ENCODE peak calls at places on chromosomes 3 and 15, in seven cellular contexts. One of them, this sample, is unnamed.

GRCh38 chr3:194162817-194163584 is 27.1 kb downstream of the HES1 start:
- DNase-seq in fibroblast of mammary gland: no peak
- DNase-seq in cardiac muscle cell: no peak
- DNase-seq in breast epithelium: no peak
- DNase-seq in fibroblast of villous mesenchyme: no peak
- DNase-seq in A549: no peak
- DNase-seq in psoas muscle: no peak
- DNase-seq in this sample: no peak

GRCh38 chr3:104437891-104438290 is 928.8 kb upstream of the ALCAM start:
- DNase-seq in fibroblast of mammary gland: peak; percentile 51
- DNase-seq in breast epithelium: no peak
- DNase-seq in psoas muscle: no peak
- DNase-seq in cardiac muscle cell: peak; percentile 68
- DNase-seq in A549: no peak
- DNase-seq in fibroblast of villous mesenchyme: peak; percentile 2
- DNase-seq in this sample: peak; percentile 63

GRCh38 chr3:33789183-33789954 is 9.1 kb upstream of the PDCD6IP start:
- DNase-seq in fibroblast of villous mesenchyme: no peak
- DNase-seq in A549: no peak
- DNase-seq in breast epithelium: no peak
- DNase-seq in cardiac muscle cell: no peak
- DNase-seq in psoas muscle: no peak
- DNase-seq in fibroblast of mammary gland: no peak
- DNase-seq in this sample: no peak

GRCh38 chr15:50330921-50331320 is 24.1 kb downstream of the GABPB1 start:
- DNase-seq in breast epithelium: no peak
- DNase-seq in psoas muscle: no peak
- DNase-seq in fibroblast of villous mesenchyme: no peak
- DNase-seq in A549: no peak
- DNase-seq in cardiac muscle cell: peak; percentile 16
- DNase-seq in fibroblast of mammary gland: peak; percentile 50
- DNase-seq in this sample: no peak

GRCh38 chr3:101848754-101849713 is at the start of gene NFKBIZ:
- DNase-seq in cardiac muscle cell: peak; percentile 98
- DNase-seq in fibroblast of villous mesenchyme: peak; percentile 96
- DNase-seq in A549: peak; percentile 91
- DNase-seq in fibroblast of mammary gland: peak; percentile 87
- DNase-seq in breast epithelium: peak; percentile 96
- DNase-seq in psoas muscle: peak; percentile 97
- DNase-seq in this sample: peak; percentile 98

GRCh38 chr3:11477286-11477935 is 166.3 kb downstream of the VGLL4 start:
- DNase-seq in fibroblast of villous mesenchyme: peak; percentile 84
- DNase-seq in psoas muscle: no peak
- DNase-seq in breast epithelium: no peak
- DNase-seq in cardiac muscle cell: peak; percentile 88
- DNase-seq in fibroblast of mammary gland: peak; percentile 89
- DNase-seq in A549: no peak
- DNase-seq in this sample: peak; percentile 90

GRCh38 chr3:47004369-47005211 is 25.1 kb downstream of the NBEAL2 start:
- DNase-seq in A549: no peak
- DNase-seq in fibroblast of villous mesenchyme: no peak
- DNase-seq in fibroblast of mammary gland: no peak
- DNase-seq in breast epithelium: no peak
- DNase-seq in cardiac muscle cell: no peak
- DNase-seq in psoas muscle: peak; percentile 47
- DNase-seq in this sample: no peak

GRCh38 chr15:25242957-25243799 is 195.6 kb downstream of the UBE3A start:
- DNase-seq in A549: no peak
- DNase-seq in breast epithelium: peak; percentile 10
- DNase-seq in fibroblast of mammary gland: no peak
- DNase-seq in fibroblast of villous mesenchyme: no peak
- DNase-seq in cardiac muscle cell: no peak
- DNase-seq in psoas muscle: peak; percentile 15
- DNase-seq in this sample: no peak

GRCh38 chr15:88705769-88706165 is 67.0 kb downstream of the ISG20 start:
- DNase-seq in psoas muscle: no peak
- DNase-seq in A549: no peak
- DNase-seq in fibroblast of villous mesenchyme: no peak
- DNase-seq in breast epithelium: no peak
- DNase-seq in cardiac muscle cell: no peak
- DNase-seq in fibroblast of mammary gland: no peak
- DNase-seq in this sample: no peak

GRCh38 chr15:88703533-88703932 is 64.7 kb downstream of the ISG20 start:
- DNase-seq in A549: no peak
- DNase-seq in breast epithelium: no peak
- DNase-seq in cardiac muscle cell: no peak
- DNase-seq in psoas muscle: no peak
- DNase-seq in fibroblast of mammary gland: no peak
- DNase-seq in fibroblast of villous mesenchyme: no peak
- DNase-seq in this sample: no peak

GRCh38 chr15:88702983-88703382 is 64.2 kb downstream of the ISG20 start:
- DNase-seq in A549: no peak
- DNase-seq in psoas muscle: no peak
- DNase-seq in fibroblast of villous mesenchyme: peak; percentile 9
- DNase-seq in fibroblast of mammary gland: peak; percentile 22
- DNase-seq in breast epithelium: no peak
- DNase-seq in cardiac muscle cell: peak; percentile 20
- DNase-seq in this sample: no peak

GRCh38 chr15:88707766-88708165 is 69.0 kb downstream of the ISG20 start:
- DNase-seq in fibroblast of villous mesenchyme: no peak
- DNase-seq in breast epithelium: no peak
- DNase-seq in A549: no peak
- DNase-seq in fibroblast of mammary gland: peak; percentile 20
- DNase-seq in cardiac muscle cell: peak; percentile 20
- DNase-seq in psoas muscle: no peak
- DNase-seq in this sample: peak; percentile 11

DNA sequence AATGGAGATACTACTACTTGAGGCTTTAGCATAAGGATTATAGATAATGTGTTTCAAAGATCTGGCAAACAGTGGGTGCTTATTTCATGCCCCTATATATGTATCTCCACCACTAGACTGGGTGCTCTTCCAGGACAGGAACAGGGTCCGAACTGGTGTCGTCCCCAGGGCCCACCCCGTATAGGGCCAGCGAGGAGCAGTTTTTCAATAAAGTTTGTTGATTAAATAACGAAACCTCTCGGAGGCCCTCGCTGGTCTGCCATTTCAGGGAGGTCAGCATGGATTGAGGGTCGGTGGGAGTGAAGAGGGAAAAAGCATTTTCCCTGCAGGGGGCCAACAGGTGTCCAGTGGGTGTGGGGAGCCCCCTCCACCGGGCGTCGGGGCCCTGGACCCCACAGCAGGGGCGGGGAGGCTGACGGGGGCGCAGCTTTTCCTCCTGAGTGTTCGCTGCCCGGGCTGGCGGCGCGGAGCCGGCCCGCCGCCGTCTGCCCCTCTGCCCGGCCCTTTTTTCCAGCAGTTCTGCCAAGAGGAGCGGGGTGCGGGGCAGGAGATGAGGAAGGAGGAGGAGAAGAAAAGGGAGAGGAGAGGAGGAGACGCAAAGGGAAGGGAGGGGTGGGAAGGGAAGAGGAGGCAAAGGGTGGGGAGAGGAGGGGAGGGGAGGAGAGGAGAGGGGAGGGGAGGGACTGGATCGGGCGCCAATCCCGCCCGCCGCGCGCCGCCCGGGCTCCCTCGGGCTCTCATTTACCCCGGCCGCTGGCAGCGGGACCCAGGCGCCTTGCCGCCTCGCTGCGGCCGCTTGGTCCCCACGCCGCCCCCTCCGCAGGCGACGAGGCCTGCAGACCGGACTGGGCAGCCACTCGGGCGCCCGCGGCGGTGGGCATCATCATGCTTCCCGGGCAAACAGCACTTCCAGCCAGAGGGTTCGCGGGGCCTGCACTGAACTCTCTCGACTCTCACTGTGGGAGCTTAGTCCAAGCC is 66.3 kb downstream of the ISG20 start:
- DNase-seq in cardiac muscle cell: peak; percentile 78
- DNase-seq in breast epithelium: no peak
- DNase-seq in fibroblast of mammary gland: peak; percentile 16
- DNase-seq in A549: no peak
- DNase-seq in psoas muscle: peak; percentile 54
- DNase-seq in fibroblast of villous mesenchyme: peak; percentile 18
- DNase-seq in this sample: peak; percentile 13
- H3K4me3 ChIP-seq in cardiac muscle cell: peak overlapping the region; percentile 27
- H3K4me3 ChIP-seq in breast epithelium: peak overlapping the region; percentile 50
- H3K4me3 ChIP-seq in fibroblast of mammary gland: peak overlapping the region; percentile 16
- H3K4me3 ChIP-seq in A549: peak overlapping the region; percentile 36
- H3K4me3 ChIP-seq in psoas muscle: peak overlapping the region; percentile 59
- H3K4me3 ChIP-seq in fibroblast of villous mesenchyme: peak overlapping the region; percentile 51
- H3K4me3 ChIP-seq in this sample: peak overlapping the region; percentile 22

GRCh38 chr3:94252316-94252715 is 189.5 kb downstream of the NSUN3 start:
- DNase-seq in fibroblast of mammary gland: no peak
- DNase-seq in A549: no peak
- DNase-seq in psoas muscle: no peak
- DNase-seq in cardiac muscle cell: no peak
- DNase-seq in fibroblast of villous mesenchyme: no peak
- DNase-seq in breast epithelium: no peak
- DNase-seq in this sample: no peak

GRCh38 chr3:94246136-94246535 is 183.3 kb downstream of the NSUN3 start:
- DNase-seq in cardiac muscle cell: peak; percentile 20
- DNase-seq in fibroblast of mammary gland: peak; percentile 58
- DNase-seq in fibroblast of villous mesenchyme: no peak
- DNase-seq in A549: no peak
- DNase-seq in breast epithelium: no peak
- DNase-seq in psoas muscle: no peak
- DNase-seq in this sample: peak; percentile 7

DNA sequence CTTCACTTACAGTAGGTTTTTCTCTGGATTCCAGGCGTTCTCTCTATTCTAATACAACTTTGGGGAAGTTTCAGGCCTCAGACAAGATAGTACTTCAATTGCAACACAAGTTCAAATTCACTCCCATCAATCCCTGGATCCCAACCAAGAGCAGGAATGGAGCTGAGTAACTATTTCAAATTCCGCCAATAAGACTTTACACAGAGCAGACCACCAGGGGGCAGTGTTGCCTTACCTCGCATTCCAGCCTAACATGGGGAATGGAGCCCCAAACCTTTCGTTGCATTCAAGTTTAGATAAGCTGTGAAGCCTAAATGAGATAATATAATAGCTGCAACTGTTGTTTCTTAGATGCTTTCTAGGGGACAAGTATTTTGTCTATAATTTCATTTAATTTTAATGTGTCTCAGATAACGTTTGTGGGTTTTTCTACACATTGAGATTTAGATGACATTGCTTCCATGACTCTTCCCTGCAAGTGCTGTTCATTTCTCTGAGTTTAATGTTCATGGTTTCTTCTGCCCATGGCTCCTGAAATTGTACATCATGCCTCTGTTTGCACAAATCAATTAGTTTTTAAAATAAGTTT is 186.7 kb downstream of the NSUN3 start:
- DNase-seq in A549: peak; percentile 50
- DNase-seq in fibroblast of mammary gland: peak; percentile 78
- DNase-seq in fibroblast of villous mesenchyme: peak; percentile 69
- DNase-seq in breast epithelium: peak; percentile 20
- DNase-seq in cardiac muscle cell: peak; percentile 77
- DNase-seq in psoas muscle: peak; percentile 61
- DNase-seq in this sample: peak; percentile 74
- TF ChIP-seq CTCF in A549: peak; percentile 81
- TF ChIP-seq CTCF in fibroblast of mammary gland: peak; percentile 88
- TF ChIP-seq CTCF in fibroblast of villous mesenchyme: peak; percentile 90
- TF ChIP-seq CTCF in breast epithelium: peak; percentile 36
- TF ChIP-seq CTCF in cardiac muscle cell: peak; percentile 84
- TF ChIP-seq CTCF in psoas muscle: peak; percentile 56
- TF ChIP-seq CTCF in this sample: peak; percentile 82

GRCh38 chr3:147513785-147514184 is 104.6 kb downstream of the ZIC1 start:
- DNase-seq in fibroblast of villous mesenchyme: no peak
- DNase-seq in psoas muscle: no peak
- DNase-seq in fibroblast of mammary gland: no peak
- DNase-seq in breast epithelium: no peak
- DNase-seq in cardiac muscle cell: no peak
- DNase-seq in A549: no peak
- DNase-seq in this sample: no peak

GRCh38 chr3:147521646-147522045 is 112.5 kb downstream of the ZIC1 start:
- DNase-seq in psoas muscle: no peak
- DNase-seq in breast epithelium: no peak
- DNase-seq in cardiac muscle cell: peak; percentile 25
- DNase-seq in fibroblast of villous mesenchyme: no peak
- DNase-seq in A549: no peak
- DNase-seq in fibroblast of mammary gland: peak; percentile 70
- DNase-seq in this sample: peak; percentile 58

GRCh38 chr3:147514366-147514765 is 105.2 kb downstream of the ZIC1 start:
- DNase-seq in cardiac muscle cell: no peak
- DNase-seq in A549: no peak
- DNase-seq in fibroblast of villous mesenchyme: no peak
- DNase-seq in fibroblast of mammary gland: no peak
- DNase-seq in breast epithelium: no peak
- DNase-seq in psoas muscle: no peak
- DNase-seq in this sample: no peak

DNA sequence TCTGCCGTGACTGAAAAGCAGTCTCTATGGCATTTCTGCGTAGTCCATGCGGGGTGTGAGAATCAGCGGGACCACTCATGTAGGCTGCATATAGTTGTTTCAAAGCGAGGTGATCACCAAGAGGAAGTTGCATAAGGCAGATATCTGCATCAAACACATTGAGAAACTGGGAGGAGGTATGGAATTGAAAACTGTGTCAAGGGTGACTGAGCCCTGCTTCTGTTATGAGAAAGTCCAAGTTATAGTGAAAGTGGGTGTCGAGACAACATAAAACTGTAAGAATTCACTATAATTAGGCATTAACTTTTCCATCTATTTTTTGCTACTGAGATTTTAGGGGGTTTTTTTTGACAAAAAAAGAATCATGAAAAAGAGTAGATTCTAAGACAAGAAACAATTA is 109.3 kb downstream of the ZIC1 start:
- DNase-seq in breast epithelium: no peak
- DNase-seq in A549: no peak
- DNase-seq in cardiac muscle cell: peak; percentile 31
- DNase-seq in fibroblast of villous mesenchyme: no peak
- DNase-seq in psoas muscle: no peak
- DNase-seq in fibroblast of mammary gland: peak; percentile 8
- DNase-seq in this sample: no peak
- H3K4me3 ChIP-seq in breast epithelium: no peak overlapping the region
- H3K4me3 ChIP-seq in A549: no peak overlapping the region
- H3K4me3 ChIP-seq in cardiac muscle cell: no peak overlapping the region
- H3K4me3 ChIP-seq in fibroblast of villous mesenchyme: no peak overlapping the region
- H3K4me3 ChIP-seq in psoas muscle: no peak overlapping the region
- H3K4me3 ChIP-seq in fibroblast of mammary gland: no peak overlapping the region
- H3K4me3 ChIP-seq in this sample: no peak overlapping the region

GRCh38 chr15:37220949-37221670 is 120.8 kb upstream of the MEIS2 start:
- DNase-seq in fibroblast of villous mesenchyme: no peak
- DNase-seq in psoas muscle: no peak
- DNase-seq in A549: no peak
- DNase-seq in fibroblast of mammary gland: no peak
- DNase-seq in cardiac muscle cell: no peak
- DNase-seq in breast epithelium: no peak
- DNase-seq in this sample: no peak

GRCh38 chr15:37219211-37219701 is 118.9 kb upstream of the MEIS2 start:
- DNase-seq in cardiac muscle cell: no peak
- DNase-seq in psoas muscle: no peak
- DNase-seq in A549: no peak
- DNase-seq in fibroblast of mammary gland: no peak
- DNase-seq in fibroblast of villous mesenchyme: no peak
- DNase-seq in breast epithelium: no peak
- DNase-seq in this sample: no peak

GRCh38 chr15:37221671-37222207 is 121.4 kb upstream of the MEIS2 start:
- DNase-seq in psoas muscle: no peak
- DNase-seq in breast epithelium: no peak
- DNase-seq in fibroblast of villous mesenchyme: no peak
- DNase-seq in cardiac muscle cell: no peak
- DNase-seq in fibroblast of mammary gland: no peak
- DNase-seq in A549: no peak
- DNase-seq in this sample: no peak

GRCh38 chr15:37218351-37218916 is 118.1 kb upstream of the MEIS2 start:
- DNase-seq in fibroblast of villous mesenchyme: no peak
- DNase-seq in A549: no peak
- DNase-seq in breast epithelium: no peak
- DNase-seq in psoas muscle: no peak
- DNase-seq in cardiac muscle cell: no peak
- DNase-seq in fibroblast of mammary gland: no peak
- DNase-seq in this sample: no peak

GRCh38 chr15:37217567-37217966 is 117.2 kb upstream of the MEIS2 start:
- DNase-seq in breast epithelium: no peak
- DNase-seq in cardiac muscle cell: no peak
- DNase-seq in A549: no peak
- DNase-seq in fibroblast of mammary gland: peak; percentile 2
- DNase-seq in fibroblast of villous mesenchyme: no peak
- DNase-seq in psoas muscle: no peak
- DNase-seq in this sample: no peak
- TF ChIP-seq CTCF in breast epithelium: no peak
- TF ChIP-seq CTCF in cardiac muscle cell: no peak
- TF ChIP-seq CTCF in A549: no peak
- TF ChIP-seq CTCF in fibroblast of mammary gland: no peak
- TF ChIP-seq CTCF in fibroblast of villous mesenchyme: no peak
- TF ChIP-seq CTCF in psoas muscle: no peak
- TF ChIP-seq CTCF in this sample: no peak